ENCODE peak calls at places on chromosomes 13 and 19, in eight cellular contexts. One of them, this sample, is unnamed.

GRCh38 chr19:10078329-10078728 is 7.8 kb upstream of the SHFL start:
- DNase-seq in left ventricle myocardium inferior: no peak
- DNase-seq in esophagus squamous epithelium: no peak
- DNase-seq in PC-3: no peak
- DNase-seq in endothelial cell of umbilical vein: no peak
- DNase-seq in heart right ventricle: no peak
- DNase-seq in mucosa of descending colon: no peak
- DNase-seq in brain microvascular endothelial cell: no peak
- DNase-seq in this sample: no peak

GRCh38 chr19:756232-756631 is 5.3 kb downstream of the MISP start:
- DNase-seq in left ventricle myocardium inferior: no peak
- DNase-seq in PC-3: peak; percentile 67
- DNase-seq in heart right ventricle: no peak
- DNase-seq in brain microvascular endothelial cell: peak; percentile 62
- DNase-seq in endothelial cell of umbilical vein: peak; percentile 35
- DNase-seq in mucosa of descending colon: peak; percentile 43
- DNase-seq in esophagus squamous epithelium: no peak
- DNase-seq in this sample: no peak

GRCh38 chr19:43152217-43152616 is 34.1 kb downstream of the PSG5 start:
- DNase-seq in mucosa of descending colon: no peak
- DNase-seq in left ventricle myocardium inferior: no peak
- DNase-seq in heart right ventricle: no peak
- DNase-seq in endothelial cell of umbilical vein: no peak
- DNase-seq in brain microvascular endothelial cell: no peak
- DNase-seq in PC-3: peak; percentile 13
- DNase-seq in esophagus squamous epithelium: no peak
- DNase-seq in this sample: no peak

GRCh38 chr13:46176756-46177155 is 5.2 kb downstream of the LCP1 start:
- DNase-seq in mucosa of descending colon: peak; percentile 42
- DNase-seq in endothelial cell of umbilical vein: no peak
- DNase-seq in PC-3: no peak
- DNase-seq in esophagus squamous epithelium: no peak
- DNase-seq in heart right ventricle: no peak
- DNase-seq in brain microvascular endothelial cell: no peak
- DNase-seq in left ventricle myocardium inferior: no peak
- DNase-seq in this sample: no peak

GRCh38 chr19:45440873-45441654 is 17.3 kb upstream of the ERCC1 start:
- DNase-seq in endothelial cell of umbilical vein: no peak
- DNase-seq in left ventricle myocardium inferior: no peak
- DNase-seq in brain microvascular endothelial cell: no peak
- DNase-seq in heart right ventricle: no peak
- DNase-seq in esophagus squamous epithelium: no peak
- DNase-seq in PC-3: peak; percentile 34
- DNase-seq in mucosa of descending colon: no peak
- DNase-seq in this sample: no peak

GRCh38 chr19:28794301-28794700 is 418.6 kb downstream of the UQCRFS1 start:
- DNase-seq in heart right ventricle: no peak
- DNase-seq in endothelial cell of umbilical vein: no peak
- DNase-seq in esophagus squamous epithelium: no peak
- DNase-seq in brain microvascular endothelial cell: no peak
- DNase-seq in mucosa of descending colon: no peak
- DNase-seq in left ventricle myocardium inferior: no peak
- DNase-seq in PC-3: no peak
- DNase-seq in this sample: no peak

GRCh38 chr13:38223093-38223492 is 126.6 kb upstream of the UFM1 start:
- DNase-seq in mucosa of descending colon: peak; percentile 11
- DNase-seq in brain microvascular endothelial cell: peak; percentile 35
- DNase-seq in PC-3: peak; percentile 19
- DNase-seq in endothelial cell of umbilical vein: peak; percentile 13
- DNase-seq in left ventricle myocardium inferior: no peak
- DNase-seq in heart right ventricle: no peak
- DNase-seq in esophagus squamous epithelium: no peak
- DNase-seq in this sample: no peak

GRCh38 chr13:25844559-25845434 is 207.0 kb downstream of the SHISA2 start:
- DNase-seq in PC-3: no peak
- DNase-seq in mucosa of descending colon: no peak
- DNase-seq in esophagus squamous epithelium: no peak
- DNase-seq in left ventricle myocardium inferior: no peak
- DNase-seq in heart right ventricle: no peak
- DNase-seq in endothelial cell of umbilical vein: no peak
- DNase-seq in brain microvascular endothelial cell: no peak
- DNase-seq in this sample: no peak

GRCh38 chr13:26488236-26489028 is 69.1 kb upstream of the WASF3 start:
- DNase-seq in esophagus squamous epithelium: no peak
- DNase-seq in heart right ventricle: no peak
- DNase-seq in brain microvascular endothelial cell: no peak
- DNase-seq in left ventricle myocardium inferior: no peak
- DNase-seq in mucosa of descending colon: no peak
- DNase-seq in PC-3: no peak
- DNase-seq in endothelial cell of umbilical vein: no peak
- DNase-seq in this sample: no peak

GRCh38 chr19:22627526-22627925 is 6.6 kb upstream of the ZNF492 start:
- DNase-seq in left ventricle myocardium inferior: no peak
- DNase-seq in mucosa of descending colon: no peak
- DNase-seq in heart right ventricle: no peak
- DNase-seq in esophagus squamous epithelium: no peak
- DNase-seq in brain microvascular endothelial cell: no peak
- DNase-seq in endothelial cell of umbilical vein: no peak
- DNase-seq in PC-3: no peak
- DNase-seq in this sample: no peak

GRCh38 chr19:10334340-10335148 is 1.2 kb upstream of the RAVER1 start:
- DNase-seq in esophagus squamous epithelium: peak; percentile 43
- DNase-seq in PC-3: peak; percentile 99
- DNase-seq in heart right ventricle: peak; percentile 96
- DNase-seq in left ventricle myocardium inferior: peak; percentile 94
- DNase-seq in endothelial cell of umbilical vein: peak; percentile 98
- DNase-seq in mucosa of descending colon: peak; percentile 99
- DNase-seq in brain microvascular endothelial cell: peak; percentile 95
- DNase-seq in this sample: peak; percentile 94

GRCh38 chr13:24148414-24149305 is 11.9 kb upstream of the SPATA13 start:
- DNase-seq in brain microvascular endothelial cell: peak; percentile 94
- DNase-seq in heart right ventricle: no peak
- DNase-seq in mucosa of descending colon: peak; percentile 40
- DNase-seq in PC-3: peak; percentile 98
- DNase-seq in endothelial cell of umbilical vein: peak; percentile 94
- DNase-seq in esophagus squamous epithelium: no peak
- DNase-seq in left ventricle myocardium inferior: no peak
- DNase-seq in this sample: peak; percentile 36

GRCh38 chr19:50776131-50776530 is 5.9 kb downstream of the GPR32 start:
- DNase-seq in left ventricle myocardium inferior: no peak
- DNase-seq in endothelial cell of umbilical vein: no peak
- DNase-seq in PC-3: no peak
- DNase-seq in mucosa of descending colon: no peak
- DNase-seq in heart right ventricle: no peak
- DNase-seq in esophagus squamous epithelium: no peak
- DNase-seq in brain microvascular endothelial cell: no peak
- DNase-seq in this sample: no peak

GRCh38 chr19:50778906-50779430 is 8.7 kb downstream of the GPR32 start:
- DNase-seq in endothelial cell of umbilical vein: no peak
- DNase-seq in left ventricle myocardium inferior: no peak
- DNase-seq in mucosa of descending colon: no peak
- DNase-seq in esophagus squamous epithelium: no peak
- DNase-seq in brain microvascular endothelial cell: no peak
- DNase-seq in PC-3: no peak
- DNase-seq in heart right ventricle: no peak
- DNase-seq in this sample: no peak

GRCh38 chr19:50779504-50780457 is 9.5 kb downstream of the GPR32 start:
- DNase-seq in brain microvascular endothelial cell: no peak
- DNase-seq in mucosa of descending colon: no peak
- DNase-seq in heart right ventricle: no peak
- DNase-seq in endothelial cell of umbilical vein: no peak
- DNase-seq in PC-3: no peak
- DNase-seq in left ventricle myocardium inferior: no peak
- DNase-seq in esophagus squamous epithelium: no peak
- DNase-seq in this sample: no peak

GRCh38 chr19:50777261-50777660 is 7.0 kb downstream of the GPR32 start:
- DNase-seq in PC-3: no peak
- DNase-seq in endothelial cell of umbilical vein: no peak
- DNase-seq in mucosa of descending colon: no peak
- DNase-seq in left ventricle myocardium inferior: no peak
- DNase-seq in heart right ventricle: no peak
- DNase-seq in esophagus squamous epithelium: no peak
- DNase-seq in brain microvascular endothelial cell: no peak
- DNase-seq in this sample: no peak

GRCh38 chr19:50777830-50778303 is 7.6 kb downstream of the GPR32 start:
- DNase-seq in endothelial cell of umbilical vein: no peak
- DNase-seq in left ventricle myocardium inferior: no peak
- DNase-seq in esophagus squamous epithelium: no peak
- DNase-seq in heart right ventricle: no peak
- DNase-seq in PC-3: no peak
- DNase-seq in mucosa of descending colon: no peak
- DNase-seq in brain microvascular endothelial cell: peak; percentile 11
- DNase-seq in this sample: no peak
- H3K4me3 ChIP-seq in endothelial cell of umbilical vein: no peak overlapping the region
- H3K4me3 ChIP-seq in left ventricle myocardium inferior: no peak overlapping the region
- H3K4me3 ChIP-seq in esophagus squamous epithelium: no peak overlapping the region
- H3K4me3 ChIP-seq in heart right ventricle: no peak overlapping the region
- H3K4me3 ChIP-seq in PC-3: peak overlapping the region; percentile 4
- H3K4me3 ChIP-seq in mucosa of descending colon: no peak overlapping the region
- H3K4me3 ChIP-seq in brain microvascular endothelial cell: no peak overlapping the region
- H3K4me3 ChIP-seq in this sample: no peak overlapping the region

DNA sequence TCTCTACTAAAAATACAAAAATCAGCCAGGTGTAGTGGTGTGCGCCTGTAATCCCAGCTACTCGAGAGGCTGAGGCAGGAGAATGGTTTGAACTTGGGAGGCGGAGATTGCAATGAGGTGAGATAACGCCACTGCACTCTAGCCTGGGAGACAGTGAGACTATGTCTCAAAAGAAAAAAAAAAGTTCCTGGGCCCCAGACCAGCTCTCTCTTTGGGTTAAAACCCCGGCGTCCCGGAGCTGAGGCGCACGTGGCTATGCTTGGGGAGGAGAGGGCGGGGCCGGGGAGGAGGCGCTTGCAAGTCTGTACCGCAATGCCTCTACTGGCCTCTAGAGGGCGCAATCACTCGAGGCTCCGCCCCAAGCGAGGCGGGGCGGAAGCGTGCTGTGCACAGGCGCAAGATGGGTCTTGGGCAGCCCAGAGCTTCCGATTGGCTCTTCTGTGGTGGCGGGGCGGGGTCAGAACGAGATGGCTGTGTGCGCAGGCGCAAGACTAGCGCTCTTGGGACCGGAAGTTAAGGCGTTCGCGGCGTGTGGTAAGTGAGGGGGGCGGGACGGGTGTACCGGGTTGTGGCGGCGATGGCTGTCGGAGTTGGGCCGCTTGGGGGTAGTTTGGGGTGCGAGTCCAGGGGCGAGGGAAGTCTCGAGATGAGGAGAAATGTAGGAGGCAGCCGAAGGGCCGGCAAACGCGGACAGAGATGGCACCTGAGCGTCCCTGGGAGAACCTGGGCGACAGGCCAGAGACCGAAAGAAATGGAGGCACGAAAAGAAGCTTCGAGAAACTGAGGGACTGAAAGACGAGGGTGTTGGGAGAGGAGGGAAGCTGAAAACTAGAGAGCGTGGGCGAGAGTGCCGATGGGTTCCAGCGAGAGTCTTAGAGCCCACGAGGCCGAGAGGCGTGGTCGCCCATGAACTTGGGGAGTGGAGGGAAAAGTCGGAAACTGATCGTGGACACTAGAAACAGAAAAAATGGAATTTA is at the start of gene DHX34:
- DNase-seq in heart right ventricle: peak; percentile 98
- DNase-seq in left ventricle myocardium inferior: peak; percentile 99
- DNase-seq in mucosa of descending colon: peak; percentile 99
- DNase-seq in PC-3: peak; percentile 97
- DNase-seq in esophagus squamous epithelium: peak; percentile 90
- DNase-seq in brain microvascular endothelial cell: peak; percentile 98
- DNase-seq in endothelial cell of umbilical vein: peak; percentile 100
- DNase-seq in this sample: peak; percentile 96
- H3K4me3 ChIP-seq in heart right ventricle: peak within 1 kb of the TSS; percentile 50
- H3K4me3 ChIP-seq in left ventricle myocardium inferior: peak within 1 kb of the TSS; percentile 85
- H3K4me3 ChIP-seq in mucosa of descending colon: peak within 1 kb of the TSS; percentile 64
- H3K4me3 ChIP-seq in PC-3: peak within 1 kb of the TSS; percentile 88
- H3K4me3 ChIP-seq in esophagus squamous epithelium: peak within 1 kb of the TSS; percentile 77
- H3K4me3 ChIP-seq in brain microvascular endothelial cell: peak within 1 kb of the TSS; percentile 79
- H3K4me3 ChIP-seq in endothelial cell of umbilical vein: peak within 1 kb of the TSS; percentile 53
- H3K4me3 ChIP-seq in this sample: peak within 1 kb of the TSS; percentile 89

DNA sequence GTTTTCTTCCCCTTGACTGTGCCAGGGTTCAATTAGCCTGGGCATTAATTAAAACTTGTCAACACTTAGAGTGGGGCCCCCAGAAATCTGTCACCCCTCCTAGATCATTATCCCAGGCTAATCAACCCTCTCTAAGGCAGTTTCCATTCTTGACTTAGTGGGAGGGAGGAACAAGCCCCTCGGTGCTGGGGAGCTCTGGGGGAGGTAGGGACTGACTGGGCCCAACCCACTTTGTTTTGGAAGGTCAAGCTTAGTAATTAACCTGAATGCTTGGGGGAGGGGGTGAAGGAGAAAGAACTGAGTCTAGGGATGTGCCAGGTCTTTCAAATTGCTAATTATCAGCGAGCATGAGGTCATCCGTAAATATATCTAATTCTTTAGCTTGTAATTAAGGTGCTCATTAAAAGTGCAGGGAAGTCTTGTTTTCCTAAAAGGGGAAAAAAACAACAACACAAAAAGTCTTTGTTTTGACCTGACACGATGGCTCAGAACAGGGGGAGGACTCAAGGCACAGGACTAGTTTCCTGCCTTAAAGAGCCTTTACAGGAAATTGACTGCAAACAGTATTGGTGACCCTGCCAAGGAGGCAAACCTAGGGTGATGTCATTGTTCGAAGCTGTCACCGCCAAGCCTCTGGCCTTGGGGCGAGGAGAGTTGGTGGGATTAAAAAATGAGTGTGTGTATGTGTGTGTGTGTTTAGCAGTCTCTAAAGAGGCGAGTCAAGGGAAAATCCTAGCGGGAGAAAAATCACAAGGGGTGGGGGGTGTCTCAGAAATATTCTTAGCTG is 19.4 kb downstream of the ACTN4 start:
- DNase-seq in mucosa of descending colon: peak; percentile 38
- DNase-seq in left ventricle myocardium inferior: no peak
- DNase-seq in brain microvascular endothelial cell: peak; percentile 63
- DNase-seq in endothelial cell of umbilical vein: peak; percentile 90
- DNase-seq in PC-3: peak; percentile 65
- DNase-seq in heart right ventricle: peak; percentile 76
- DNase-seq in esophagus squamous epithelium: no peak
- DNase-seq in this sample: no peak
- H3K4me3 ChIP-seq in mucosa of descending colon: no peak overlapping the region
- H3K4me3 ChIP-seq in left ventricle myocardium inferior: peak overlapping the region; percentile 48
- H3K4me3 ChIP-seq in brain microvascular endothelial cell: no peak overlapping the region
- H3K4me3 ChIP-seq in endothelial cell of umbilical vein: no peak overlapping the region
- H3K4me3 ChIP-seq in PC-3: peak overlapping the region; percentile 24
- H3K4me3 ChIP-seq in heart right ventricle: no peak overlapping the region
- H3K4me3 ChIP-seq in esophagus squamous epithelium: no peak overlapping the region
- H3K4me3 ChIP-seq in this sample: no peak overlapping the region

DNA sequence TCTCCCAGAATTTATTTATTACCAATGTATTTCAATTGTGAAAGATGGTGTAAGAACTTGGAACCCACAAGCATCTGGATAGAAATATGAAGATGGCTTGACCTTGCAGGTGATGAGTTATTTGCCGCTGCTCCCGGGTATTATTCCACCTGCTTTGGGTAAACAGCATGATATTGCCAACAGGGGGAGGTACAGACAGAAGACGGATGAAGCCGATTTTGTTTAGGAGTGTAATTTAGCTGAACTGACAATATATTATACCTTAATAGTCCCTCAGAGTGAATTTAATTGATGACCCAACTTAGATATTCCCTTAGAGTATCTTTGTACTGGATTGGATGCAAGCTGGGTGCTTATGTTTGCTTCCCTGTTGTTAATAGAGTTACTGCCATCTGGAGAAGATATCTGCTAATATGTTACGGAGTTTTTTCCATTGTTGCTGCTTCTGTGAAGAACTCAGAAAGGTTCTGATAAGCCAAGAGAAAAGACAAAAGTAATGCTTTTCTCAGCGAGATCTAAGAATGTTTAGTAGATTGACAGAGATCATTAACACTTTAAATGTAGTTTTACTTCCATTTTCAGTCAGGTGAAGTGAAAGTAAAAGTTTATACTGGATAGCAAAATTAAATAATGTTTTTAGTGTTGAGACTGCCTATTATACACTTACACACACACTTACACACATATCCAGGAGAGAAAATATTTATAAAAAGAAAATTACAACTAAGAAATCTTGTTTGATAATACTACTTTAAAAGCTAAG is 2220.8 kb upstream of the PCDH20 start:
- DNase-seq in mucosa of descending colon: no peak
- DNase-seq in esophagus squamous epithelium: no peak
- DNase-seq in heart right ventricle: no peak
- DNase-seq in brain microvascular endothelial cell: no peak
- DNase-seq in PC-3: peak; percentile 9
- DNase-seq in endothelial cell of umbilical vein: peak; percentile 45
- DNase-seq in left ventricle myocardium inferior: no peak
- DNase-seq in this sample: no peak
- H3K4me3 ChIP-seq in mucosa of descending colon: no peak overlapping the region
- H3K4me3 ChIP-seq in esophagus squamous epithelium: no peak overlapping the region
- H3K4me3 ChIP-seq in heart right ventricle: no peak overlapping the region
- H3K4me3 ChIP-seq in brain microvascular endothelial cell: no peak overlapping the region
- H3K4me3 ChIP-seq in PC-3: peak overlapping the region; percentile 69
- H3K4me3 ChIP-seq in endothelial cell of umbilical vein: peak overlapping the region; percentile 1
- H3K4me3 ChIP-seq in left ventricle myocardium inferior: peak overlapping the region; percentile 20
- H3K4me3 ChIP-seq in this sample: no peak overlapping the region